ENCODE peak calls at places on chromosomes 7 and 10, in eight cellular contexts. F is ascending aorta, X is upper lobe of left lung, A is NCI-H1105, Q is A549, E is fibroblast of lung, S is fibroblast of mammary gland, U is glomerular endothelial cell. K is an unnamed sample.

GRCh38 chr7:81725496-81726117 is 44.2 kb downstream of the HGF start:
- DNase-seq in U (no peak), E (peak), Q (no peak), X (no peak), A (no peak), S (peak), F (no peak), K (peak)

GRCh38 chr10:132243141-132243540 is 56.4 kb downstream of the DPYSL4 start:
- DNase-seq in F (no peak), E (no peak), X (no peak), Q (no peak), A (no peak), S (no peak), U (no peak), K (no peak)

GRCh38 chr7:85160223-85160622 is 26.6 kb downstream of the SEMA3D start:
- DNase-seq in S (peak), E (peak), X (no peak), U (no peak), Q (no peak), A (no peak), F (no peak), K (no peak)

GRCh38 chr10:33337335-33337854 is 2.9 kb upstream of the NRP1 start:
- DNase-seq in X (no peak), U (no peak), F (no peak), A (no peak), Q (peak), E (peak), S (peak), K (peak)

GRCh38 chr10:112524637-112525036 is 77.6 kb downstream of the VTI1A start:
- DNase-seq in Q (no peak), S (peak), F (no peak), E (no peak), U (no peak), X (no peak), A (no peak), K (no peak)

GRCh38 chr7:31134246-31135188 is 82.4 kb downstream of the ADCYAP1R1 start:
- DNase-seq in X (peak), A (peak), E (peak), U (no peak), S (peak), Q (peak), F (no peak), K (peak)

GRCh38 chr7:22549667-22550513 is 49.9 kb upstream of the STEAP1B start:
- DNase-seq in Q (no peak), E (no peak), U (no peak), S (no peak), A (peak), X (peak), F (no peak), K (no peak)

GRCh38 chr7:149626972-149627371 is 129.4 kb upstream of the ZNF746 start:
- DNase-seq in F (no peak), A (no peak), E (no peak), U (no peak), Q (no peak), S (no peak), X (peak), K (no peak)

GRCh38 chr7:130179631-130180030 is 25.6 kb downstream of the TMEM209 start:
- DNase-seq in E (no peak), X (no peak), S (no peak), F (no peak), Q (no peak), A (no peak), U (no peak), K (no peak)

GRCh38 chr7:78149787-78150186 is 351.2 kb downstream of the PHTF2 start:
- DNase-seq in X (no peak), A (no peak), F (no peak), E (peak), S (peak), U (no peak), Q (no peak), K (no peak)

GRCh38 chr7:92799446-92800211 is 36.7 kb downstream of the CDK6 start:
- DNase-seq in F (no peak), U (no peak), S (no peak), X (no peak), Q (no peak), A (no peak), E (no peak), K (no peak)

GRCh38 chr7:155918720-155919399 is 106.6 kb upstream of the SHH start:
- DNase-seq in X (peak), F (no peak), Q (peak), U (peak), S (peak), E (peak), A (no peak), K (peak)

GRCh38 chr10:22984066-22984465 is 56.2 kb downstream of the ARMC3 start:
- DNase-seq in A (no peak), U (no peak), S (peak), X (no peak), F (no peak), E (peak), Q (no peak), K (no peak)

GRCh38 chr7:115230882-115231508 is 309.1 kb downstream of the MDFIC start:
- DNase-seq in F (no peak), E (peak), Q (peak), S (peak), X (no peak), U (peak), A (peak), K (peak)

GRCh38 chr7:121167971-121168370 is 160.8 kb upstream of the WNT16 start:
- DNase-seq in A (no peak), E (peak), Q (no peak), U (no peak), X (no peak), S (peak), F (no peak), K (no peak)